ENCODE peak calls at places on chromosomes 12 and 14, in ten cellular contexts. N is SK-N-SH, G is sigmoid colon, K is spleen, H is HL-60, X is esophagus muscularis mucosa, C is transverse colon, U is HepG2, E is stomach, F is H1. R is an unnamed sample.

GRCh38 chr12:126668538-126668937 is 1598.4 kb upstream of the TMEM132C start:
- DNase-seq in N (no peak), G (no peak), K (no peak), H (no peak), X (no peak), C (no peak), U (no peak), E (no peak), F (no peak), R (no peak)

GRCh38 chr14:68295316-68295816 is 475.8 kb downstream of the RAD51B start:
- DNase-seq in N (no peak), G (no peak), K (peak), H (no peak), X (no peak), C (peak), U (peak), E (no peak), F (no peak), R (no peak)

GRCh38 chr14:78491015-78491414 is 320.8 kb downstream of the NRXN3 start:
- DNase-seq in N (no peak), G (no peak), K (no peak), H (no peak), X (no peak), C (no peak), U (no peak), E (no peak), F (no peak), R (no peak)

GRCh38 chr14:104741108-104741802 is 11.7 kb upstream of the SIVA1 start:
- DNase-seq in N (peak), G (no peak), K (no peak), H (no peak), X (no peak), C (no peak), U (no peak), E (no peak), F (no peak), R (no peak)

GRCh38 chr14:36773136-36773540 is 111.5 kb downstream of the PAX9 start:
- DNase-seq in N (no peak), G (no peak), K (no peak), H (no peak), X (no peak), C (no peak), U (peak), E (no peak), F (no peak), R (no peak)

GRCh38 chr12:94141892-94142291 is 6.5 kb upstream of the PLXNC1 start:
- DNase-seq in N (no peak), G (no peak), K (no peak), H (no peak), X (no peak), C (no peak), U (no peak), E (no peak), F (no peak), R (no peak)

GRCh38 chr14:94935901-94936300 is 166.0 kb upstream of the GSC start:
- DNase-seq in N (peak), G (no peak), K (no peak), H (no peak), X (no peak), C (no peak), U (no peak), E (no peak), F (no peak), R (no peak)

GRCh38 chr12:123140675-123141614 is 9.9 kb downstream of the PITPNM2 start:
- DNase-seq in N (no peak), G (no peak), K (peak), H (no peak), X (no peak), C (no peak), U (peak), E (no peak), F (no peak), R (no peak)

GRCh38 chr14:98798099-98798498 is 473.9 kb downstream of the BCL11B start:
- DNase-seq in N (no peak), G (no peak), K (no peak), H (no peak), X (no peak), C (no peak), U (no peak), E (no peak), F (no peak), R (no peak)

GRCh38 chr12:43109626-43110345 is 442.2 kb downstream of the ADAMTS20 start:
- DNase-seq in N (no peak), G (no peak), K (no peak), H (no peak), X (no peak), C (no peak), U (no peak), E (no peak), F (no peak), R (no peak)

GRCh38 chr12:8912910-8913309 is 1.4 kb upstream of the PHC1 start:
- DNase-seq in N (peak), G (no peak), K (no peak), H (no peak), X (no peak), C (no peak), U (no peak), E (peak), F (no peak), R (peak)

GRCh38 chr14:89469210-89470198 is 52.5 kb upstream of the FOXN3 start:
- DNase-seq in N (no peak), G (no peak), K (peak), H (no peak), X (no peak), C (no peak), U (no peak), E (no peak), F (no peak), R (no peak)

GRCh38 chr12:109910969-109911348 is 10.9 kb downstream of the TCHP start:
- DNase-seq in N (peak), G (no peak), K (no peak), H (no peak), X (no peak), C (no peak), U (peak), E (no peak), F (peak), R (no peak)

GRCh38 chr12:26614217-26614616 is 218.8 kb downstream of the ITPR2 start:
- DNase-seq in N (peak), G (no peak), K (no peak), H (peak), X (no peak), C (peak), U (no peak), E (no peak), F (peak), R (no peak)

GRCh38 chr12:85253823-85254222 is 26.2 kb upstream of the ALX1 start:
- DNase-seq in N (no peak), G (no peak), K (no peak), H (no peak), X (no peak), C (no peak), U (no peak), E (no peak), F (no peak), R (no peak)

GRCh38 chr14:101019974-101020710 is 116.6 kb upstream of the RTL1 start:
- DNase-seq in N (no peak), G (peak), K (peak), H (no peak), X (peak), C (peak), U (no peak), E (peak), F (peak), R (peak)

GRCh38 chr12:58809064-58809607 is 111.2 kb downstream of the LRIG3 start:
- DNase-seq in N (no peak), G (no peak), K (no peak), H (no peak), X (no peak), C (no peak), U (no peak), E (no peak), F (no peak), R (no peak)

GRCh38 chr12:65362231-65362630 is 83.7 kb downstream of the MSRB3 start:
- DNase-seq in N (no peak), G (no peak), K (no peak), H (no peak), X (no peak), C (no peak), U (no peak), E (no peak), F (no peak), R (no peak)

GRCh38 chr12:77537648-77538047 is 293.0 kb upstream of the NAV3 start:
- DNase-seq in N (no peak), G (no peak), K (no peak), H (peak), X (no peak), C (no peak), U (no peak), E (no peak), F (no peak), R (no peak)

GRCh38 chr12:2229661-2230539 is 177.1 kb downstream of the CACNA1C start:
- DNase-seq in N (no peak), G (peak), K (no peak), H (no peak), X (no peak), C (no peak), U (no peak), E (no peak), F (peak), R (no peak)

GRCh38 chr14:94117856-94118255 is 7.3 kb downstream of the IFI27 start:
- DNase-seq in N (no peak), G (peak), K (no peak), H (no peak), X (no peak), C (no peak), U (no peak), E (peak), F (no peak), R (no peak)

GRCh38 chr12:13079440-13079906 is 24.0 kb downstream of the GSG1 start:
- DNase-seq in N (no peak), G (no peak), K (no peak), H (no peak), X (no peak), C (no peak), U (peak), E (no peak), F (no peak), R (no peak)
- TF ChIP-seq POLR2AphosphoS5 in N (no peak), G (no peak), K (no peak), H (no peak), X (no peak), C (no peak), U (no peak), E (no peak), F (no peak), R (no peak)

GRCh38 chr12:111099186-111099585 is 178.8 kb upstream of the MYL2 start:
- DNase-seq in N (no peak), G (no peak), K (peak), H (no peak), X (no peak), C (no peak), U (no peak), E (no peak), F (no peak), R (no peak)

GRCh38 chr12:111100003-111100402 is 179.6 kb upstream of the MYL2 start:
- DNase-seq in N (no peak), G (no peak), K (peak), H (no peak), X (no peak), C (no peak), U (no peak), E (no peak), F (no peak), R (no peak)

GRCh38 chr12:111101003-111101402 is 180.6 kb upstream of the MYL2 start:
- DNase-seq in N (peak), G (no peak), K (peak), H (no peak), X (no peak), C (no peak), U (no peak), E (no peak), F (no peak), R (no peak)

GRCh38 chr12:111102062-111102735 is 181.8 kb upstream of the MYL2 start:
- DNase-seq in N (no peak), G (no peak), K (peak), H (no peak), X (no peak), C (no peak), U (no peak), E (no peak), F (no peak), R (peak)

DNA sequence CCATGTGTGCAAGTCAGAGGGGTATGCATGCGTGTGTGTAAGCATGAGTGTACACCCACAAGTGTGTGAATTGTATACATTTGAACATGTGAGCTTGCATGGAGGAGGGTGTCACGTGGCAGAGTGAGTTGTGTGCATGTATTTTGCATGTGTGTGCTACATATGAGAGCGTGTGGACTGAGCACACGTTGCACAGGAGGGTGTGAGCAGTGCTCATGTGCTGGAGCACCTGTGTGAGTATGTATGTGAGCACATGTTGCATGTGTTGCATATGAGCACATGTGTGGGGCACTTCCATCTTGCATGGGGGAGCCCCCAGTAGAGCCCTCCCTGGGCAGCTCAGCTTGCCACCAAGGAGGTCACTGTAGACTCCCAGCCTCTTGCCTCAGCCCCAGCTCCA is 180.2 kb upstream of the MYL2 start:
- DNase-seq in N (no peak), G (no peak), K (peak), H (no peak), X (no peak), C (no peak), U (no peak), E (no peak), F (no peak), R (no peak)
- H3K4me3 ChIP-seq in N (no peak), G (no peak), K (no peak), H (no peak), X (no peak), C (no peak), U (no peak), E (no peak), F (no peak), R (no peak)

DNA sequence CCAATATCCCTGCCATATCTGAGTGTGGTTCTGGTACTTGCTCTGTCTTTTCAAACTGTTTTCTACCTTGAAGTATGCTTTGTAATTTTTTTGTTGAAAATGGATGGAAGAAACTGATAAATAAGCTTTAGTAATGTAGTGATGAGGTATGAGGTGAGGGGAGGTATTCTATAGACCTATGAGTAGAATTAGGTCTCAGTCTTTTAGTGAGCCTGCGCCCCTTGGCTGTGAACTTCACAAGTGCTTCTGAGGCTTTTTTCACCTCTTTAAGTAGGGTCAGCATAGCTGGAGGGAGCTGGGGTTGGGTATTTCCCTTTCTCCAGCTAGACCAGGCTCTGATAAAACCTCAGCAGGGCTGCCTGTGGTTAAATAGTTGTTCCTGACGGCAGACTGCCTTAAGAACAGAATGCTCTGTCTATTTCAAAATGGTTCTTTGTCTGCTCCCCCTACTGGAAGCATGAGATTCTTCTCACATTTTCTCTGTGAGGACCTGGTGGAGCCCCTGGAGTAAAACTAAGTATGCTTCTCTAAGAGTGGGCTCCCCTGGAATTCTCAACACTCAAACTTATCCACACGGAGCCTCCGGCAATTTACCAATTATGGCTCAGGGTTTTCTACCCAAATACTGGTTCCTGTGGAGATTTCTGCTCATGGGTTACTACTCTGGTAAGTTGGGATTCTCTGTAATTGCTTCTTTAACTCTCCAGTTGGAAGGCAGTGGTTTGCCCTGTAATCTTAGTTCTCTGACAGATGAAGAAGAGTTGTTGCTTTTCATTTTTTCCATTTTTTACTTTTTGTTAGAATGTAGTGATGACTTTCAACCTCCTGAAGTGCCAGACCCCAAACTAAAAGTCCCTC is 13.1 kb downstream of the KRT5 start:
- DNase-seq in N (peak), G (no peak), K (no peak), H (no peak), X (peak), C (no peak), U (peak), E (no peak), F (no peak), R (peak)
- TF ChIP-seq POLR2AphosphoS5 in N (no peak), G (no peak), K (no peak), H (no peak), X (no peak), C (no peak), U (no peak), E (no peak), F (no peak), R (no peak)

DNA sequence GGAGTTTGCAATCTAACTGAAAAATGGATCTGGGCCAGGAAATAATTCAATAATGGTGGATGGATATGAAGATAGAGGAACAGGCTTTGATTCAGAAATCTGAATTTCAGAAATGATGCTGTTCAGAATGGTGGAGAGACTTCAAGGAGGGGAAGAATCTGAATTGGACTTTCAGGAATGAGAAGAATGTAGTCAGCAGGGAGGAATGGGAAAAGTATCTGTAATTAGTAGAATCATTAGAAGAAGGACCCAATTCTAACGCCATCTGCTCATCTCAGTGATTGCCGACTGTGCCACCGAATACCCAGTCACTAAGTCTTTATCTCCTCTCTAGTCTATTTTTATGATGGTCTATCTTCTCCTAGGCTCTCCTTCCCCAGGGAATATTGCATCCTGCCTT is 363.2 kb downstream of the GALC start:
- DNase-seq in N (no peak), G (no peak), K (no peak), H (no peak), X (no peak), C (no peak), U (no peak), E (no peak), F (no peak), R (no peak)
- H3K4me3 ChIP-seq in N (no peak), G (no peak), K (no peak), H (no peak), X (no peak), C (no peak), U (no peak), E (no peak), F (no peak), R (no peak)

GRCh38 chr14:77181603-77182437 is at the start of gene TMEM63C:
- DNase-seq in N (peak), G (no peak), K (peak), H (peak), X (no peak), C (peak), U (peak), E (peak), F (peak), R (peak)
- TF ChIP-seq POLR2AphosphoS5 in N (no peak), G (no peak), K (peak), H (no peak), X (no peak), C (no peak), U (no peak), E (no peak), F (no peak), R (no peak)

GRCh38 chr14:77475432-77476115 is 17.7 kb downstream of the AHSA1 start:
- DNase-seq in N (no peak), G (no peak), K (no peak), H (no peak), X (no peak), C (no peak), U (no peak), E (no peak), F (no peak), R (no peak)

GRCh38 chr14:77474763-77475162 is 16.9 kb downstream of the AHSA1 start:
- DNase-seq in N (no peak), G (no peak), K (no peak), H (no peak), X (no peak), C (no peak), U (no peak), E (no peak), F (no peak), R (peak)

GRCh38 chr14:77482422-77482821 is 16.2 kb downstream of the ISM2 start:
- DNase-seq in N (no peak), G (no peak), K (no peak), H (no peak), X (no peak), C (no peak), U (no peak), E (no peak), F (no peak), R (no peak)

GRCh38 chr14:77478796-77479195 is 19.8 kb downstream of the ISM2 start:
- DNase-seq in N (no peak), G (no peak), K (no peak), H (no peak), X (no peak), C (no peak), U (no peak), E (no peak), F (no peak), R (no peak)

DNA sequence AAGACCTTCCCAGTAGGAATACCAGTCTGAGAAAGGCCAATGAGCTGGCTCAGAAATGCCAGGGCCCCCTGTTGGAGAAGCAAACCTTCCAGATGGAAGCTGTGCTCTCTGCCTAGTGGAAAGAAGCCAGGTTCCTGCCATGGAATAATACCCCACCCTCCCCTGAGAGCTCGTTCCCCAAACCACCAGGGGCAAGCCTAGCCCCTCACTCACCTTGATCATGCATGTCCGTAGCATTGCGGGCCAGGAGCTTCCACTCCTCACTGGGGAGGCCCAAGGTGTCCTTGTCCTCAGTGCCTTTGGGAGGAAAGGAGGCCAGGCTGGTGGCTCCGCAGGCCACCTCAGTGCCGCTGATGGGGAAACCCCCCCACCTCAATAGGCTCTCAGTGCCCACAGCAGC is 20.1 kb downstream of the AHSA1 start:
- DNase-seq in N (no peak), G (peak), K (no peak), H (no peak), X (no peak), C (no peak), U (no peak), E (no peak), F (no peak), R (no peak)
- H3K4me3 ChIP-seq in N (no peak), G (no peak), K (no peak), H (no peak), X (no peak), C (no peak), U (no peak), E (no peak), F (no peak), R (no peak)